ENCODE peak calls at places on chromosomes 4 and X, in seven cellular contexts. S is nephron progenitor cell; F is GM06990; O is lung microvascular endothelial cell; T is type B pancreatic cell; U is MCF 10A; C is activated effector memory CD4-positive, alpha-beta T cell treated with Interleukin-2 at 50 U/mL for 16 hours. V is an unnamed sample.

GRCh38 chrX:154352466-154352865 is 22.0 kb downstream of the FLNA start:
- DNase-seq in O (no peak), F (no peak), U (no peak), C (no peak), T (no peak), S (no peak), V (no peak)

GRCh38 chrX:42107495-42108139 is 184.3 kb upstream of the CASK start:
- DNase-seq in O (no peak), F (peak), S (no peak), C (no peak), T (no peak), U (no peak), V (no peak)

GRCh38 chrX:49165901-49166881 is 3.6 kb downstream of the MAGIX start:
- DNase-seq in C (peak), F (peak), U (peak), O (peak), T (no peak), S (peak), V (peak)

GRCh38 chr4:7774301-7775019 is 165.2 kb downstream of the AFAP1 start:
- DNase-seq in U (no peak), F (no peak), O (no peak), C (no peak), S (no peak), T (no peak), V (no peak)

GRCh38 chrX:9465380-9466114 is 689 bp downstream of the TBL1X start:
- DNase-seq in U (no peak), F (peak), T (peak), O (peak), S (peak), C (peak), V (peak)

GRCh38 chr4:25234390-25235367 is 846 bp downstream of the PI4K2B start:
- DNase-seq in T (peak), O (peak), U (peak), S (peak), C (peak), F (peak), V (peak)

GRCh38 chr4:158778065-158778711 is 9.4 kb downstream of the FNIP2 start:
- DNase-seq in T (no peak), S (no peak), F (peak), C (no peak), U (no peak), O (peak), V (no peak)

GRCh38 chr4:112951362-112951962 is 98.0 kb upstream of the ANK2 start:
- DNase-seq in U (peak), S (no peak), O (peak), T (no peak), F (no peak), C (no peak), V (no peak)

GRCh38 chr4:184362338-184362737 is 112.0 kb downstream of the IRF2 start:
- DNase-seq in U (no peak), C (no peak), S (no peak), O (no peak), T (no peak), F (no peak), V (no peak)

GRCh38 chrX:14528629-14529287 is 578 bp upstream of the GLRA2 start:
- DNase-seq in F (peak), O (peak), U (peak), T (peak), S (peak), C (no peak), V (no peak)

GRCh38 chr4:23577398-23577797 is 312.4 kb downstream of the PPARGC1A start:
- DNase-seq in C (no peak), O (no peak), T (no peak), U (no peak), F (no peak), S (no peak), V (no peak)

GRCh38 chrX:45756562-45756961 is 555.9 kb upstream of the DIPK2B start:
- DNase-seq in U (no peak), F (no peak), S (no peak), T (no peak), C (no peak), O (peak), V (no peak)

GRCh38 chr4:3827616-3828492 is 61.7 kb downstream of the ADRA2C start:
- DNase-seq in T (no peak), C (no peak), F (no peak), O (no peak), S (no peak), U (peak), V (no peak)

GRCh38 chrX:3659761-3660160 is 53.7 kb downstream of the PRKX start:
- DNase-seq in S (no peak), C (no peak), F (no peak), U (no peak), T (no peak), O (no peak), V (no peak)

GRCh38 chrX:150615356-150615755 is 46.9 kb downstream of the MTM1 start:
- DNase-seq in U (no peak), S (no peak), F (no peak), C (no peak), O (no peak), T (no peak), V (no peak)

GRCh38 chrX:130216312-130216711 is 44.5 kb downstream of the RAB33A start:
- DNase-seq in F (no peak), C (no peak), S (no peak), U (peak), T (no peak), O (peak), V (no peak)

GRCh38 chr4:41359836-41360213 is 103.1 kb downstream of the UCHL1 start:
- DNase-seq in U (no peak), O (no peak), F (no peak), C (no peak), S (no peak), T (no peak), V (no peak)

GRCh38 chrX:133951098-133951497 is 34.3 kb downstream of the GPC3 start:
- DNase-seq in O (no peak), U (no peak), C (no peak), F (no peak), T (no peak), S (no peak), V (no peak)

GRCh38 chrX:42450228-42450627 is 327.7 kb downstream of the PPP1R2C start:
- DNase-seq in T (no peak), S (no peak), O (no peak), F (no peak), C (no peak), U (no peak), V (no peak)

GRCh38 chr4:83771113-83771705 is 235.3 kb downstream of the GPAT3 start:
- DNase-seq in T (no peak), C (no peak), O (peak), S (peak), U (peak), F (no peak), V (no peak)

GRCh38 chr4:156762851-156763250 is 208.7 kb downstream of the PDGFC start:
- DNase-seq in O (no peak), F (no peak), U (no peak), S (peak), T (no peak), C (no peak), V (no peak)

GRCh38 chr4:159248383-159249178 is 145.7 kb downstream of the RAPGEF2 start:
- DNase-seq in S (no peak), T (no peak), U (peak), F (no peak), O (peak), C (no peak), V (no peak)

V was measured in T-helper 22 cell.